ENCODE peak calls at places on chromosomes 6 and 20, in eight cellular contexts. R, P, V, M, L, U, N and K are unnamed samples.

GRCh38 chr6:170180671-170181337 is 110.1 kb downstream of the DLL1 start:
- DNase-seq in V (no peak), U (no peak), L (no peak), R (no peak), P (no peak), N (no peak), M (no peak), K (no peak)

GRCh38 chr6:153051801-153052200 is 49.3 kb upstream of the MTRF1L start:
- DNase-seq in P (no peak), M (no peak), R (no peak), N (no peak), U (no peak), V (no peak), L (peak), K (no peak)

GRCh38 chr6:155274533-155274932 is 10.7 kb downstream of the CLDN20 start:
- DNase-seq in V (no peak), L (peak), P (no peak), N (no peak), M (no peak), R (peak), U (no peak), K (no peak)

GRCh38 chr20:47032969-47033578 is 138.4 kb downstream of the EYA2 start:
- DNase-seq in V (no peak), N (no peak), M (no peak), L (no peak), P (no peak), U (no peak), R (no peak), K (no peak)

GRCh38 chr6:17042422-17043147 is 59.3 kb upstream of the STMND1 start:
- DNase-seq in V (no peak), M (no peak), P (no peak), N (no peak), R (peak), L (peak), U (no peak), K (no peak)

GRCh38 chr20:41615110-41615509 is 3.1 kb downstream of the CHD6 start:
- DNase-seq in R (no peak), P (no peak), M (no peak), L (no peak), N (no peak), V (no peak), U (no peak), K (no peak)

GRCh38 chr6:9178066-9178465 is 742.7 kb upstream of the SLC35B3 start:
- DNase-seq in R (no peak), M (no peak), V (no peak), N (no peak), U (no peak), L (no peak), P (no peak), K (no peak)

GRCh38 chr6:56842602-56843475 is 112.1 kb upstream of the BEND6 start:
- DNase-seq in L (peak), P (peak), N (no peak), M (peak), R (peak), V (peak), U (peak), K (peak)

GRCh38 chr6:127031511-127031910 is 87.0 kb upstream of the RSPO3 start:
- DNase-seq in N (no peak), U (no peak), R (no peak), M (no peak), L (no peak), P (no peak), V (no peak), K (no peak)

GRCh38 chr6:106997392-106998257 is 23.1 kb upstream of the CD24 start:
- DNase-seq in U (no peak), P (no peak), L (peak), M (peak), R (peak), N (peak), V (peak), K (peak)

GRCh38 chr20:50470249-50470858 is 39.8 kb upstream of the PTPN1 start:
- DNase-seq in M (no peak), N (no peak), U (no peak), V (no peak), R (no peak), P (no peak), L (no peak), K (no peak)

GRCh38 chr20:47181056-47181862 is 175.2 kb downstream of the ZMYND8 start:
- DNase-seq in M (no peak), V (no peak), P (no peak), U (no peak), L (peak), N (no peak), R (peak), K (no peak)

GRCh38 chr6:138494312-138494711 is 5.0 kb downstream of the NHSL1 start:
- DNase-seq in P (no peak), L (no peak), N (no peak), U (no peak), V (no peak), R (no peak), M (no peak), K (no peak)

GRCh38 chr6:100617633-100618348 is 153.1 kb upstream of the SIM1 start:
- DNase-seq in N (no peak), L (no peak), M (no peak), U (no peak), V (no peak), R (no peak), P (no peak), K (no peak)

GRCh38 chr20:12916699-12917098 is 92.1 kb upstream of the SPTLC3 start:
- DNase-seq in R (no peak), U (no peak), N (no peak), V (no peak), L (no peak), M (no peak), P (no peak), K (no peak)

GRCh38 chr6:52514514-52514913 is 62.3 kb downstream of the TRAM2 start:
- DNase-seq in U (peak), L (peak), N (no peak), M (no peak), V (no peak), R (peak), P (no peak), K (no peak)

GRCh38 chr6:78810146-78810545 is 57.2 kb upstream of the IRAK1BP1 start:
- DNase-seq in R (peak), L (peak), U (no peak), P (no peak), V (peak), M (no peak), N (no peak), K (peak)

GRCh38 chr6:4573958-4574481 is 202.2 kb upstream of the CDYL start:
- DNase-seq in V (no peak), M (no peak), R (peak), P (no peak), L (peak), U (no peak), N (no peak), K (no peak)

GRCh38 chr6:75244063-75244575 is 518 bp upstream of the COX7A2 start:
- DNase-seq in P (no peak), L (no peak), M (no peak), N (no peak), R (no peak), U (no peak), V (no peak), K (no peak)

GRCh38 chr6:71706523-71706922 is 179.8 kb upstream of the RIMS1 start:
- DNase-seq in P (no peak), L (no peak), V (no peak), N (no peak), R (no peak), U (no peak), M (no peak), K (no peak)

GRCh38 chr6:122308074-122308473 is 91.4 kb upstream of the HSF2 start:
- DNase-seq in N (no peak), L (no peak), R (no peak), P (no peak), U (no peak), M (no peak), V (no peak), K (no peak)

GRCh38 chr6:136641166-136641565 is 90.9 kb upstream of the MAP7 start:
- DNase-seq in N (no peak), U (no peak), R (no peak), P (no peak), V (no peak), L (no peak), M (no peak), K (no peak)

GRCh38 chr20:62624325-62624690 is 18.0 kb upstream of the SLCO4A1 start:
- DNase-seq in L (no peak), P (no peak), V (no peak), U (no peak), M (no peak), N (no peak), R (no peak), K (no peak)

GRCh38 chr6:106735136-106735535 is 105.8 kb downstream of the QRSL1 start:
- DNase-seq in N (no peak), R (no peak), M (no peak), L (no peak), U (no peak), P (no peak), V (no peak), K (no peak)

GRCh38 chr6:105790635-105791034 is 295.5 kb upstream of the PRDM1 start:
- DNase-seq in L (no peak), V (no peak), M (no peak), R (no peak), U (no peak), P (no peak), N (no peak), K (no peak)

GRCh38 chr6:159321267-159321666 is 152.1 kb downstream of the FNDC1 start:
- DNase-seq in R (no peak), L (no peak), V (no peak), U (no peak), M (no peak), N (no peak), P (no peak), K (no peak)

GRCh38 chr6:25942561-25943147 is 12.2 kb upstream of the SLC17A2 start:
- DNase-seq in L (peak), U (no peak), M (no peak), P (no peak), R (peak), V (no peak), N (no peak), K (no peak)

GRCh38 chr6:151291145-151292055 is 51.6 kb downstream of the AKAP12 start:
- DNase-seq in R (peak), M (no peak), U (peak), L (peak), V (peak), N (no peak), P (peak), K (no peak)

GRCh38 chr6:15213838-15214398 is 32.0 kb upstream of the JARID2 start:
- DNase-seq in V (no peak), L (no peak), P (no peak), U (no peak), N (no peak), R (no peak), M (no peak), K (no peak)